ENCODE peak calls at places on chromosomes 4 and X, in nine cellular contexts. F is testis, E is DND-41, U is tibial nerve, S is IMR-90, M is right lobe of liver, G is left lung, A is thoracic aorta, O is A549. X is an unnamed sample.
A peak's percentile ranks its signal among the peaks of the same experiment; 100 is the strongest.

GRCh38 chr4:176261481-176261880 is 7.5 kb downstream of the ASB5 start:
- DNase-seq in F (no peak), E (no peak), U (no peak), S (peak; percentile 80), M (no peak), G (no peak), A (no peak), O (no peak), X (no peak)

GRCh38 chrX:117510453-117510852 is 606.2 kb downstream of the KLHL13 start:
- DNase-seq in F (peak; percentile 11), E (no peak), U (no peak), S (no peak), M (no peak), G (no peak), A (no peak), O (peak; percentile 1), X (no peak)

GRCh38 chrX:78979789-78980464 is 34.7 kb downstream of the P2RY10 start:
- DNase-seq in F (no peak), E (no peak), U (no peak), S (no peak), M (no peak), G (no peak), A (no peak), O (no peak), X (no peak)

GRCh38 chr4:142697303-142697702 is 148.8 kb downstream of the INPP4B start:
- DNase-seq in F (no peak), E (no peak), U (no peak), S (no peak), M (no peak), G (no peak), A (no peak), O (no peak), X (no peak)

GRCh38 chrX:123871309-123871708 is 11.5 kb downstream of the XIAP start:
- DNase-seq in F (no peak), E (no peak), U (no peak), S (no peak), M (no peak), G (no peak), A (no peak), O (no peak), X (no peak)

GRCh38 chr4:68316193-68316969 is 33.5 kb downstream of the YTHDC1 start:
- DNase-seq in F (no peak), E (no peak), U (no peak), S (no peak), M (no peak), G (no peak), A (no peak), O (no peak), X (no peak)

GRCh38 chrX:34612036-34612435 is 45.0 kb downstream of the TMEM47 start:
- DNase-seq in F (no peak), E (no peak), U (no peak), S (no peak), M (no peak), G (no peak), A (no peak), O (no peak), X (no peak)

GRCh38 chr4:92170340-92170739 is 133.4 kb upstream of the GRID2 start:
- DNase-seq in F (no peak), E (no peak), U (no peak), S (no peak), M (no peak), G (no peak), A (no peak), O (no peak), X (no peak)

GRCh38 chr4:164748375-164748774 is 5.6 kb upstream of the SMIM31 start:
- DNase-seq in F (no peak), E (no peak), U (no peak), S (peak; percentile 19), M (no peak), G (no peak), A (no peak), O (peak; percentile 14), X (no peak)

GRCh38 chr4:186904104-186904503 is 180.4 kb upstream of the FAT1 start:
- DNase-seq in F (no peak), E (no peak), U (no peak), S (peak; percentile 95), M (no peak), G (no peak), A (no peak), O (peak; percentile 76), X (peak; percentile 86)

GRCh38 chr4:121072080-121072835 is at the start of gene NDNF:
- DNase-seq in F (peak; percentile 43), E (no peak), U (peak; percentile 33), S (peak; percentile 6), M (peak; percentile 43), G (peak; percentile 86), A (no peak), O (no peak), X (no peak)

GRCh38 chr4:54550415-54551171 is 107.2 kb upstream of the KIT start:
- DNase-seq in F (no peak), E (no peak), U (no peak), S (peak; percentile 40), M (no peak), G (peak; percentile 45), A (no peak), O (no peak), X (no peak)

GRCh38 chr4:110970642-110971041 is 347.8 kb upstream of the PITX2 start:
- DNase-seq in F (no peak), E (peak; percentile 60), U (no peak), S (peak; percentile 45), M (peak; percentile 48), G (no peak), A (no peak), O (peak; percentile 51), X (peak; percentile 60)

GRCh38 chr4:4783847-4784246 is 75.6 kb upstream of the MSX1 start:
- DNase-seq in F (no peak), E (no peak), U (no peak), S (no peak), M (no peak), G (no peak), A (no peak), O (no peak), X (no peak)

GRCh38 chrX:26649534-26649933 is 433.6 kb downstream of the MAGEB5 start:
- DNase-seq in F (peak; percentile 14), E (no peak), U (no peak), S (peak; percentile 27), M (no peak), G (no peak), A (no peak), O (peak; percentile 35), X (no peak)

GRCh38 chr4:4686396-4686795 is 144.5 kb upstream of the STX18 start:
- DNase-seq in F (no peak), E (no peak), U (no peak), S (no peak), M (no peak), G (no peak), A (no peak), O (no peak), X (no peak)

GRCh38 chr4:110007217-110007616 is 94.5 kb downstream of the EGF start:
- DNase-seq in F (no peak), E (no peak), U (no peak), S (no peak), M (peak; percentile 65), G (no peak), A (no peak), O (no peak), X (no peak)

GRCh38 chr4:48175806-48176205 is 41.8 kb upstream of the TXK start:
- DNase-seq in F (no peak), E (no peak), U (no peak), S (peak; percentile 16), M (no peak), G (no peak), A (no peak), O (no peak), X (no peak)

GRCh38 chrX:129996120-129996519 is 13.7 kb downstream of the BCORL1 start:
- DNase-seq in F (no peak), E (no peak), U (no peak), S (peak; percentile 16), M (no peak), G (no peak), A (no peak), O (no peak), X (no peak)

GRCh38 chr4:113700602-113701150 is 60.9 kb downstream of the CAMK2D start:
- DNase-seq in F (no peak), E (no peak), U (no peak), S (no peak), M (no peak), G (no peak), A (no peak), O (no peak), X (no peak)

GRCh38 chr4:170990989-170991589 is 822.1 kb upstream of the GALNTL6 start:
- DNase-seq in F (peak; percentile 53), E (no peak), U (no peak), S (no peak), M (no peak), G (no peak), A (no peak), O (peak; percentile 10), X (peak; percentile 2)
- TF ChIP-seq CTCF in F (peak; percentile 11), E (peak; percentile 42), U (no peak), S (no peak), M (peak; percentile 27), G (peak; percentile 21), A (peak; percentile 20), O (no peak), X (peak; percentile 7)

GRCh38 chrX:584572-584971 is 46.0 kb upstream of the SHOX start:
- DNase-seq in F (no peak), E (no peak), U (no peak), S (no peak), M (no peak), G (no peak), A (no peak), O (no peak), X (no peak)
- H3K27ac ChIP-seq in F (no peak overlapping the region), E (no peak overlapping the region), U (no peak overlapping the region), S (no peak overlapping the region), M (no peak overlapping the region), G (no peak overlapping the region), A (no peak overlapping the region), O (no peak overlapping the region), X (no peak overlapping the region)

DNA sequence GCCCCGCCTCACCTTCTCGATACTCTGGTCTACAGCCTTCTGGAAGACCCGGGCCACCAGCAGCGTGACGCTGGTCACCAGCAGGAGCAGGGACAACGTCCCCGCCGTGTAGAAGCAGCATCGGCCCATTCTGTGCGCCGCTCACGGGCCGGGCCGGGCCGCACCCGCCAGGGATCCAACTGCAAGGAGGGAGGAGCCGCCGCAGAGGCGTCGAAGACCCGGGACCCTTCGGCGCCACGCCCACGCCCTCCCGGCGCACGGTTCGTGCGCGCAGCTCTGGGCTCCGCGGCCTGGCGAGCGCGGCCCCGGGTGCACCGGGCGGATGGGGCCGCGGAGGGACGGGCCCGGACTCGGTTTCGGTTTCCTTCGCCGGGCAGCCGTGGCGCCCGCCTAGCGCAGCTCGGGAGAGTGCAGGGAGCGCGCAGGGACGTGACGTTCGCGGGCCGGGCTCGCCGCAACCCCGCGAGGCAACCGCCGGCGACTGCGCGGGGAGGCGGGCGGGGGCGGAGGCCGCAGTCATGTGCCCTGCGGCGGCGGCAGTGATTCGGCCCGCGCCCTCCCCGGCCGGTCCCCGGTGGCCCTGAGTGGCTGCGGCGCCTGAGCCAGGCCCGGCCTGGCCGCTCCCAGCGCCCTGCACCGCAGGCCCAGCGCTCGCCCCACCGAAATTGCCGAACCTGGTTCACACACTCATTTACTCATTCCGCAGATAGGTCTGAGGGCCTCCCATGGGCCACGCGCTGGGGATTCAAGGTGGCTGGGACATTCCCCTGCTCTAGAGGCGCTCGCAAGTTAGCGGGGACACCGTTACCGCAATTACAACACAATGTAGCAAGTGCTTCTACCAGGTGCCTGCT is at the start of gene SCARB2:
- DNase-seq in F (peak; percentile 87), E (peak; percentile 69), U (peak; percentile 71), S (peak; percentile 84), M (peak; percentile 94), G (peak; percentile 90), A (peak; percentile 36), O (peak; percentile 80), X (peak; percentile 57)
- H3K4me1 ChIP-seq in F (peaks cover 31% of the 10 kb centered on the region), E (peaks cover 42% of the 10 kb centered on the region), U (peaks cover 55% of the 10 kb centered on the region), S (peaks cover 11% of the 10 kb centered on the region), M (no peaks in the 10 kb centered on the region), G (peaks cover 85% of the 10 kb centered on the region), A (peaks cover 35% of the 10 kb centered on the region), O (peaks cover 35% of the 10 kb centered on the region), X (peaks cover 33% of the 10 kb centered on the region)

GRCh38 chrX:121000589-121000988 is 15.0 kb upstream of the CT47A1 start:
- DNase-seq in F (no peak), E (no peak), U (no peak), S (no peak), M (no peak), G (no peak), A (no peak), O (peak; percentile 33), X (peak; percentile 13)
- TF ChIP-seq CTCF in F (no peak), E (peak; percentile 42), U (no peak), S (no peak), M (peak; percentile 41), G (no peak), A (no peak), O (peak; percentile 43), X (peak; percentile 49)